ENCODE peak calls at places on chromosomes 7 and 10, in six cellular contexts. R is activated B cell treated with CpG ODN at 0.5 μM for 24 hours, O is NCI-H2081, A is aorta, E is GM23248, J is foreskin fibroblast. G is an unnamed sample.

GRCh38 chr10:110634527-110635209 is 9.5 kb upstream of the RBM20 start:
- DNase-seq in A (peak; percentile 83), E (no peak), R (no peak), J (no peak), O (peak; percentile 52), G (no peak)

GRCh38 chr10:23742368-23742767 is 303.5 kb downstream of the OTUD1 start:
- DNase-seq in J (no peak), R (no peak), A (no peak), O (no peak), E (no peak), G (no peak)

GRCh38 chr7:17560516-17560915 is 262.1 kb downstream of the AHR start:
- DNase-seq in A (no peak), J (no peak), O (no peak), R (no peak), E (peak; percentile 37), G (no peak)

GRCh38 chr10:44779511-44779910 is 131.6 kb upstream of the TMEM72 start:
- DNase-seq in O (no peak), E (no peak), J (no peak), R (no peak), A (no peak), G (no peak)

GRCh38 chr10:35092851-35093250 is 2.7 kb upstream of the CUL2 start:
- DNase-seq in R (no peak), J (no peak), E (peak; percentile 18), A (no peak), O (no peak), G (no peak)

GRCh38 chr10:16952010-16952550 is 134.9 kb upstream of the RSU1 start:
- DNase-seq in E (no peak), R (no peak), A (no peak), O (peak; percentile 65), J (no peak), G (no peak)

GRCh38 chr10:92470026-92470425 is 103.9 kb downstream of the IDE start:
- DNase-seq in R (no peak), A (no peak), E (no peak), O (no peak), J (no peak), G (no peak)

GRCh38 chr10:66931949-66932343 is 6.1 kb downstream of the LRRTM3 start:
- DNase-seq in J (no peak), R (no peak), E (no peak), O (no peak), A (no peak), G (no peak)

GRCh38 chr10:43671659-43672555 is 23.2 kb upstream of the ZNF32 start:
- DNase-seq in A (no peak), J (peak; percentile 58), O (peak; percentile 17), E (peak; percentile 74), R (no peak), G (peak; percentile 85)

GRCh38 chr7:151422212-151422611 is 12.4 kb upstream of the WDR86 start:
- DNase-seq in O (no peak), R (no peak), E (no peak), A (no peak), J (no peak), G (no peak)

GRCh38 chr10:114284346-114285071 is 45.5 kb downstream of the VWA2 start:
- DNase-seq in A (peak; percentile 55), E (no peak), J (no peak), O (no peak), R (no peak), G (no peak)

GRCh38 chr10:72802291-72803118 is 91.0 kb upstream of the OIT3 start:
- DNase-seq in O (no peak), E (peak; percentile 68), J (no peak), R (no peak), A (no peak), G (no peak)

GRCh38 chr7:326845-327304 is 36.9 kb downstream of the FOXL3 start:
- DNase-seq in A (peak; percentile 12), O (no peak), R (no peak), J (no peak), E (no peak), G (peak; percentile 44)

GRCh38 chr10:124534231-124534798 is 72.7 kb downstream of the LHPP start:
- DNase-seq in O (no peak), R (peak; percentile 55), J (no peak), A (no peak), E (no peak), G (no peak)

G was measured in AG08396.